ENCODE peak calls at places on chromosomes 4 and X, in seven cellular contexts. X is mucosa of descending colon, F is kidney epithelial cell, T is brain microvascular endothelial cell, U is mammary epithelial cell, Q is Panc1, V is GM06990. I is an unnamed sample.

GRCh38 chr4:168632246-168632832 is 135.5 kb downstream of the PALLD start:
- DNase-seq in F (no peak), Q (no peak), V (no peak), U (no peak), X (no peak), T (no peak), I (no peak)

GRCh38 chr4:128600996-128601857 is 208.3 kb upstream of the JADE1 start:
- DNase-seq in V (no peak), X (peak; percentile 54), T (peak; percentile 96), U (peak; percentile 92), F (peak; percentile 96), Q (peak; percentile 75), I (peak; percentile 97)

GRCh38 chr4:126705271-126705670 is 927.5 kb upstream of the INTU start:
- DNase-seq in T (peak; percentile 24), X (no peak), F (no peak), Q (no peak), V (no peak), U (no peak), I (no peak)

GRCh38 chr4:15231265-15232091 is 196.4 kb upstream of the C1QTNF7 start:
- DNase-seq in Q (peak; percentile 28), U (peak; percentile 68), F (no peak), V (no peak), T (peak; percentile 91), X (peak; percentile 86), I (peak; percentile 68)

GRCh38 chr4:139808381-139809206 is 143.0 kb downstream of the MGST2 start:
- DNase-seq in F (no peak), V (no peak), T (no peak), X (no peak), Q (no peak), U (no peak), I (no peak)

GRCh38 chrX:68018248-68019203 is 414.8 kb downstream of the OPHN1 start:
- DNase-seq in V (no peak), U (peak; percentile 26), X (peak; percentile 3), T (peak; percentile 18), F (no peak), Q (no peak), I (peak; percentile 13)

GRCh38 chrX:111624169-111624568 is 56.8 kb upstream of the ALG13 start:
- DNase-seq in T (no peak), X (no peak), V (no peak), F (no peak), Q (no peak), U (no peak), I (no peak)

GRCh38 chr4:176745902-176746301 is 46.8 kb downstream of the VEGFC start:
- DNase-seq in F (no peak), V (no peak), Q (no peak), T (no peak), X (no peak), U (peak; percentile 32), I (peak; percentile 34)

GRCh38 chr4:8200302-8200975 is 1.3 kb downstream of the SH3TC1 start:
- DNase-seq in Q (no peak), F (no peak), U (peak; percentile 70), V (peak; percentile 61), X (peak; percentile 38), T (no peak), I (peak; percentile 63)

GRCh38 chrX:149504226-149504914 is 736 bp downstream of the IDS start:
- DNase-seq in X (no peak), U (no peak), F (no peak), Q (no peak), V (peak; percentile 62), T (no peak), I (no peak)
- TF ChIP-seq CTCF in X (no peak), U (peak; percentile 53), F (peak; percentile 49), Q (peak; percentile 57), V (peak; percentile 62), T (peak; percentile 47), I (peak; percentile 9)

DNA sequence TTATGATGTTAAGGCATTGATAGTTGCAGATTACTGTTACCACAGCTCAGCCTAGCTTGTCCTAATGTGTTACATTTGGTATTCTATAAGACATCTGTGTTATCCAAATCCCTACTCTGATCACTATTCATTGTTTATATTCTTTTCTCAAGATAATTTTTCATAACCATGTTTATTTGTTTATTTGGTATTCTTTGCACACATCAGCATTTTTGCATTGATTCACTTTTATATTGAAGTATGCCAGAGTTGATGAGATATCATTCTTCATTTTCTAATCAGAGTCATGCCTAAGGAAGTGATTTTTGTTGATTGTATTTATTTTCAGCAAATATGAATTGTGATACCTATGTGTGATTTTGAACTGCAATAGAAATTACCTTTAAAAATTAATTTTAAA is 61.2 kb upstream of the PDHA2 start:
- DNase-seq in F (no peak), T (no peak), Q (no peak), V (no peak), U (no peak), X (no peak), I (no peak)
- H3K36me3 ChIP-seq in F (no peaks in the 10 kb centered on the region), T (no peaks in the 10 kb centered on the region), Q (no peaks in the 10 kb centered on the region), V (no peaks in the 10 kb centered on the region), U (no peaks in the 10 kb centered on the region), X (no peaks in the 10 kb centered on the region), I (no peaks in the 10 kb centered on the region)

GRCh38 chrX:13697440-13697839 is 8.5 kb downstream of the RAB9A start:
- DNase-seq in T (no peak), F (no peak), Q (no peak), V (peak; percentile 50), U (no peak), X (no peak), I (no peak)

GRCh38 chrX:13697976-13698375 is 9.0 kb downstream of the RAB9A start:
- DNase-seq in V (no peak), T (no peak), F (no peak), U (no peak), Q (no peak), X (no peak), I (no peak)

GRCh38 chrX:13699183-13699826 is 10.4 kb downstream of the RAB9A start:
- DNase-seq in Q (no peak), X (peak; percentile 59), V (peak; percentile 30), T (peak; percentile 43), U (no peak), F (no peak), I (peak; percentile 47)

GRCh38 chrX:13700380-13700779 is 11.5 kb downstream of the RAB9A start:
- DNase-seq in U (no peak), X (no peak), F (no peak), V (no peak), Q (no peak), T (no peak), I (no peak)

DNA sequence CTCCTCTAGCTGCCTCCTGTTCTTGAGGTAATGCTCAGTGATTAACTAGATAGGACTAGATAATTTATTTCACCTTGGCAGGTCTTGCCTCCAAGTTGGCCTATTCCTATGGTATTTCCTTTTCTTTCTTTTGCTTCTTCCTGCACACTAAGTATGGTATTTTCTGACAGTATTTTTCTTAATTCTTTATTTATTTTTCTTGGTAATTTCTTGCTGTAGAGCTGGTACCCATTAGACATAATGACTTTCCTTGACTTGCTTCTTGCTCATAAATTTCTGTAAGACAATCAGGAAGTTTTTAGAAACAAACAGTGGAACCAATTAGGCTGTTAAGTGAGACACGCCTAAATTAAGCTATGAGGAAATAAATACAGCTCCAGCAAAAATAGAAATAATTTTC is 9.5 kb downstream of the RAB9A start:
- DNase-seq in U (no peak), F (no peak), X (no peak), T (no peak), V (no peak), Q (no peak), I (no peak)
- H3K4me3 ChIP-seq in U (no peak overlapping the region), F (no peak overlapping the region), X (no peak overlapping the region), T (no peak overlapping the region), V (no peak overlapping the region), Q (no peak overlapping the region), I (no peak overlapping the region)

DNA sequence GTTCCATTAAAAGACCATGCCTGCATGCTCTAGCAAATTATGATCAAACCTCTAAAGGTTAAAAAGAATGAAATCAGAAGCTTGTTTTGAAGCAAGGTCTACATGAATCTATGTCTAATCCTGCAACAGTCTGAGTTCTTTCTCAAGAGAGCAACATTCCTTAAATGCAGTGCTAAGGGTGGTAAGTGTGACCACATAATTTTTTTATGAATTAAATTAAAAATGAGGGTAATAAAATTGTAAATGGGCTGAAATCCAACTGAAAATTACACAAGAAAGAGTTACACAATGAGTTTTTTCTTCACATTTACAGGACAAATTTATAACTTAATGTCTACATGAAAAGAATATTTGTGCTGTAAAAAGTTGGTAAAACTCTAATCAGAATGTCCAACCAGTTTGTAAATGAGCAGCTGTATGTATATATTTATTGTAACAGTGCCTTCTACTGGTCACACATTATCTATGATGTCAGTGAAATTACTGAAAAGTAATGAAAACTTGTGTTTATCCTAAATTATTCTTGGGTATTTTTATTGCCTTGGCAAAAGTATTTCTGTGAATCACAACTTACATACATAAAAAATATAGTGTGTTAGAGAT is 336.3 kb upstream of the PITX2 start:
- DNase-seq in X (no peak), F (no peak), Q (no peak), U (no peak), T (no peak), V (no peak), I (peak; percentile 27)
- TF ChIP-seq CTCF in X (no peak), F (peak; percentile 29), Q (peak; percentile 16), U (peak; percentile 49), T (peak; percentile 8), V (peak; percentile 11), I (no peak)

DNA sequence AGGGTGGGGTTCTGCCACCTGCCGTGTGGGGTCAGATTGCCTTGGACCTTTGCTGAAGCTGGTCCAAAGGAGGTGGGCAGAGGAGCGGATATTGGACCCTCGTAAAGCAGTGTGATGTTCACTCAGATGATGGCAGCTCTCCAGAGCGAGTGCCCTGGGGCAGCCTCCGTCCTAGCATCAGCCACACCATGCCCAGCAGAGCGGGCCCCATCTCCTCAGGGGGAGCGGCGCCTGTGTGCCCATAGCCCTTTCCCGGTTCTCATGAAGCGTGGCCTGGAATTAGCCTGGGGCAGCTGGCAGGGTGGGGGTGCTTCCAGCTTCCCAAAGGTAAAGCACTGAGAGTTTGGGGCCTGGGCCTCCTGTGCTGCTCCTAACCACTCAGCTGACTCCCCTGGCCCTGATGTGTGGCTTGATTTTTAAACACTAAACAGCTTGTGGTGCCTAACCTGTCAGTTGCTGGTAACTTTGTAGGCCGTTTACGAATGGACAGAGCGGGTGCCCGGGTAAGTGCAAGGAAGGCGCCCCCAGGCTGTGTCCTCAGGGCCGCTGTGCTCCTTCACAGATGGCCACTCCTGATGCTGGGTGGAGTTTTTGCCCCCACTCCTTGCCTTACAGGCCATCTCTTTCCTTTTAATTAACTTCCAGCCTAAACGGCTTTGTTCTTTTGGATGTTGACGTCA is 36.0 kb downstream of the NOP14 start:
- DNase-seq in U (no peak), F (no peak), V (no peak), T (no peak), X (no peak), Q (no peak), I (no peak)
- H3K36me3 ChIP-seq in U (no peaks in the 10 kb centered on the region), F (peaks cover 5% of the 10 kb centered on the region), V (peaks cover 50% of the 10 kb centered on the region), T (peaks cover 62% of the 10 kb centered on the region), X (peaks cover 5% of the 10 kb centered on the region), Q (no peaks in the 10 kb centered on the region), I (peaks cover 43% of the 10 kb centered on the region)

GRCh38 chrX:129653181-129653984 is 1.4 kb downstream of the APLN start:
- DNase-seq in U (no peak), T (no peak), Q (no peak), X (no peak), F (no peak), V (no peak), I (no peak)
- H3K4me3 ChIP-seq in U (no peak overlapping the region), T (peak overlapping the region; percentile 43), Q (no peak overlapping the region), X (no peak overlapping the region), F (peak overlapping the region; percentile 17), V (no peak overlapping the region), I (no peak overlapping the region)

I was measured in bronchial epithelial cell.